ENCODE peak calls at places on chromosomes 16 and 17, in four cellular contexts. U is right cardiac atrium, G is mammary epithelial cell, Y is testis. D is an unnamed sample.
A peak's percentile ranks its signal among the peaks of the same experiment; 100 is the strongest.

GRCh38 chr17:72143245-72143644 is 22.4 kb downstream of the SOX9 start:
- DNase-seq in U (no peak), G (no peak), Y (no peak), D (no peak)

GRCh38 chr17:66580178-66580577 is 254.7 kb upstream of the CACNG5 start:
- DNase-seq in U (peak; percentile 39), G (no peak), Y (peak; percentile 81), D (peak; percentile 38)

GRCh38 chr17:67360880-67361279 is 5.5 kb downstream of the PSMD12 start:
- DNase-seq in U (no peak), G (peak; percentile 63), Y (no peak), D (no peak)

GRCh38 chr17:50268632-50269287 is 5.5 kb upstream of the TMEM92 start:
- DNase-seq in G (no peak), U (no peak), Y (no peak), D (peak; percentile 10)

GRCh38 chr17:75832164-75832651 is 12.0 kb downstream of the UNC13D start:
- DNase-seq in G (peak; percentile 55), Y (peak; percentile 35), U (no peak), D (peak; percentile 38)

GRCh38 chr17:62017496-62017895 is 47.6 kb downstream of the MED13 start:
- DNase-seq in Y (no peak), U (no peak), G (peak; percentile 54), D (no peak)

GRCh38 chr17:60106377-60107059 is 27.8 kb upstream of the HEATR6 start:
- DNase-seq in U (no peak), G (no peak), Y (no peak), D (no peak)

GRCh38 chr17:76370261-76370993 is 14.0 kb upstream of the SPHK1 start:
- DNase-seq in Y (peak; percentile 63), U (peak; percentile 90), G (peak; percentile 95), D (peak; percentile 47)

DNA sequence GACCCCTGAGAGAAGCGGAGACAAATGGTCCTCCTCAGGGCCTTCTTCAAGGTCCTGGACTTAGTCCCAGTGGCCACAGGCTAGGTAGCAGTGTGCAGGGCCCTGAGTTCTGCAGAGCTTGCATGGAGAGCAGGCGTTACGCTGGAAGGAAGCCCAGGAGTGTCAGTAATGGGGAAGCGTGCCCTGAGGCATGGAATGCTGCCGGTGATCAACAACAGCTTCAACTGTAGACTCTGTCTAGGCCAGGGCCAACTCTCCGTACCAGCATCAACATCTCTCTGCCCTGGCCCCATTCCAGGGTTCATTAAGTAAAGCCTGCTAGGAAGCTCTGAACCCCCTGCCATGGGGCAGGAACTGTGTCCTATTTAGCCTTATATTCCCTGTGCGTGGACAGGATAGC is 568 bp upstream of the TNK1 start:
- DNase-seq in Y (peak; percentile 42), U (peak; percentile 63), G (no peak), D (peak; percentile 80)
- H3K4me3 ChIP-seq in Y (peak overlapping the region; percentile 34), U (peak overlapping the region; percentile 45), G (peak overlapping the region; percentile 60), D (peak overlapping the region; percentile 49)

DNA sequence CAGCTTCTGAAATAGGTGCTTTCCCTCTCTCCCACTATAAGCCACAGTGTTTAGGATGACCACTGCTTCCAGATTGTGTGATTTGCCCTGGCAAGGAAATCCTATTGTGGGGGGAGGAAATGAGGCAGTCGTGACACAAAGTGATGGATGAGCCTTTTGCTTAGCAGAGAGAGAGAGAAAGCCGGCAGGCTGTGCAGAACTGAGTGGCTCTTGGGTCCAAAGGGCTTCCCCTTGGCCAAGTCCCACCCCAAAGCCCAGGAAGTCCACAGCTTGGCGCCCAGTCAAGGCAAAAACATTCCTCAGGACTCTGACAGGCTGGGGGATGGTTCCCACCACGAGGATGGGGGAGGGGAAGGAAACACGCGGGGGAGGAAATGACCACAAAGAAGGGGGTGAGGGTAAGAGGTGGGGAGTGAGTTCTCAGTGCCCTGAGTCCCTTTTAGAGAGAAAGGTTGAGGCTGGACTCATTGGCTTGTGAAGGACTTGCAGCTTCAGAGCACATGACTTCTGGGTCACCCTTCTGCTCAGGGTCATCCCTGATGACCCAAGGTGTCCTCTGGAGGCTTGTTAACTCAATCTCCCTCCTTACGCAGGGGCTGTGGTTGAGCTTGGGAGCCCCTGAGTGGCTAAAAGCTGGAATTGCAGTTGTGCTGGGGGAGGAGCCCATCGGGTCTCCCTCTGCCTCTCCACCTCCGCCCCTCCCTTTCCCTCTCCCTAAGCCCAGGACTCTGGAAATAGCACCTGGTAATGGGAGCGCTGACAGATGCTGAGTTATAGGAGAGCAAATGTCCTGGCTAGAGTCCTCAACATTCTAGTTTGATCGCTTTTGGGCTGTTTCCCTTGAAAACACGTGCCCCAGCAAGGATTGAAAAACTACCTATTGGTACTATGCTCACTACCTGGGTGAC is 10.3 kb upstream of the MSL1 start:
- DNase-seq in U (peak; percentile 93), G (peak; percentile 77), Y (peak; percentile 92), D (peak; percentile 86)
- H3K4me1 ChIP-seq in U (peaks cover 22% of the 10 kb centered on the region), G (peaks cover 52% of the 10 kb centered on the region), Y (peaks cover 77% of the 10 kb centered on the region), D (peaks cover 70% of the 10 kb centered on the region)

GRCh38 chr16:66522816-66523590 is 26.9 kb downstream of the TK2 start:
- DNase-seq in Y (peak; percentile 58), U (no peak), G (no peak), D (no peak)
- H3K4me3 ChIP-seq in Y (no peak overlapping the region), U (no peak overlapping the region), G (no peak overlapping the region), D (no peak overlapping the region)

DNA sequence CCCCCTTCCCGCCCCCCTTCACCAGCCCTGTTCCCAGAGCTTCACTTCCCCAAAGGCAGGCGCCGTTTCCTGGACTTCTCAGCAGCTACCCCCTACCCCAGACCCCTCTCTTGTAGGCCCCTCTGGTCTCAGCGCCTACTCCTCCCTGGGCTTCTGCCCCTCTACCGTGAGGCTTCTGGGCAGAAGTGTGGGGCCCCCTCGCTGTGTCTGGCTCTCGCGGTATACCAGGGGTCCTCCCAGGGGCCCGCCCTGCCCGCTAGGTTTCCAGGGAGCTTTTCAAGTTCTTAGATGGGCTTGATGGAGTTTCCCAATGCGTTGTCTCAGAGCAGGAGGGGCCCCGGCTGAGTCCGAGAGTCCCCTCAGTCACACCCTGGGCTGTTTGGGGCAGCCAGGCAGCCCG is 247.1 kb downstream of the SEC14L1 start:
- DNase-seq in Y (no peak), G (no peak), U (no peak), D (no peak)
- H3K4me1 ChIP-seq in Y (peaks cover 92% of the 10 kb centered on the region), G (peaks cover 72% of the 10 kb centered on the region), U (peaks cover 67% of the 10 kb centered on the region), D (peaks cover 97% of the 10 kb centered on the region)

GRCh38 chr16:29901607-29901945 is 1.3 kb downstream of the ASPHD1 start:
- DNase-seq in U (no peak), Y (no peak), G (no peak), D (no peak)
- H3K4me3 ChIP-seq in U (no peak overlapping the region), Y (no peak overlapping the region), G (peak overlapping the region; percentile 70), D (peak overlapping the region; percentile 55)

DNA sequence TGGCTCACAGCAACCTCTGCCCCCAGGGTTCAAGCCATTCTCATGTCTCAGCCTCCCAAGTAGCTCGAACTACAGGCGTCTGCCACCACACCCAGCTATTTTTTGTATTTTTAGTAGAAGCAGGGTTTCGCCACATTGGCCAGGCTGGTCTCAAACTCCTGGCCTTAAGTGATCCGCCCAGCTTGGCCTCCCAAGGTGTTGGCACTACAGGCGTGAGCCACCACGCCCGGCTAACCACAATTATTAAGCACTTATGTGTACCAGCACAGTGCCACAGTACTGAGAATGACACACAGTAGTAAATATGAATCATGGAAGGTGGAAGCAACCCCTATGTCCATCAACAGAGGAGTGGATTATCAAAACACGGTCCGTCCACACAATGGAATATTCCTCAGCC is 49.8 kb downstream of the COTL1 start:
- DNase-seq in U (no peak), Y (no peak), G (no peak), D (peak; percentile 52)
- H3K4me1 ChIP-seq in U (no peaks in the 10 kb centered on the region), Y (no peaks in the 10 kb centered on the region), G (no peaks in the 10 kb centered on the region), D (peaks cover 20% of the 10 kb centered on the region)

DNA sequence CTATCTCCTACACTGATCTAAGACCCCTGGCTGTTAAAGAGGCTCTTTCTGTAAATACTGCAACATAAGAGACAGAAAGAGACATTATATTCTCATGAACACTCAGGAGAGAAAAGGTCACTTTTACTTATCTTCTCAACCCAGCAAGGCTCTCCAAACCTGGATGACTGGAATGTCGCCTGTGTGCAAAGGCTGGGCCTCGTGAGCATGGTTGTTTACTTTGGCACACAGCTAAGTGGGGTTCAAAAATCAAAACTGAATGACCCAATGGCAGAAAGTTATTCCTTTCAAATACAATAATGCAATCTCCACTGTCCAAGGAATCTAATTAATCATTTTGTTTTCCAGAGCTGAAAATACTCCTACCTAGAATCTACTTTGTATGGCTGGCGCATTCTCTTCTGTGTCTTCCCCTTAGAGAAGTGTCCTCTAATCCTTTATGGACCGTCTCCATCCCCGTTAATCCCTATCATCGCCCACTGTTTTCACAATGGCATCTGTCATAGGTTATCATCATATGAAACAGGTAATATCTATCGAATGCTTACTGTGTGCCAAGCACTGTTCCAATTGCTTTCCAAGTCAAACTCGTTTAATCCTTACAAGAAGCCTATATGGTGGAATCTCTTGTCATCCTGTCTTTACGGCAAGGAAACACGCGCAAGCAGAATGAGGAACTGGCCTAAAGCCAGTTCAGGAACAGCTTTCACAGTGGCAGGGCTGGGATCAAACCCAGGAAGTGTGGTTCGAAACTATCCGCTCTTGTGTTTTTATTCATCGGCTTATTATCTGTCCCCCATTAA is 1.3 kb downstream of the SLX4 start:
- DNase-seq in U (no peak), G (no peak), Y (no peak), D (no peak)
- H3K4me3 ChIP-seq in U (no peak overlapping the region), G (peak overlapping the region; percentile 86), Y (peak overlapping the region; percentile 70), D (no peak overlapping the region)

DNA sequence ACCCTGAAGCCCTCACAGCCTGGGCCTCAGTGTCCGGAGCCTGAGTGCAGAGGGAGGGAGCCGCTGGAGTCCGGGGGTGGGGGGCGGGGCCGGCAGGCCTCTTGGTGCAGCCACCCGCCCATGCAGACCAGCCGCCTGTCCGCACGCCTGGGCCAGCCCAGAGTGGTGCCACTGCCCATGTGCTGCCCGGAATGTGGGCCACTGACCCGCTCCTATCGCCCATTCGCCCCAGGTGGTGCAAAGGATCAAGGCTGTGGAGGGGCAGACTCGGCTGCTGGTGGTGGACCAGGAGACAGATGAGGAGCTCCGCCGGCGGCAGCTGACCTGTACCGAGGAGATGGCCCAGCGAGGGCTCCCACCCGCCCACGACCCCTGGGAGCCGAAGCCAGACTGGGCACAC is 2.6 kb downstream of the NHERF2 start:
- DNase-seq in Y (no peak), G (no peak), U (no peak), D (no peak)
- H3K4me1 ChIP-seq in Y (peaks cover 25% of the 10 kb centered on the region), G (peaks cover 26% of the 10 kb centered on the region), U (peaks cover 2% of the 10 kb centered on the region), D (peaks cover 80% of the 10 kb centered on the region)

DNA sequence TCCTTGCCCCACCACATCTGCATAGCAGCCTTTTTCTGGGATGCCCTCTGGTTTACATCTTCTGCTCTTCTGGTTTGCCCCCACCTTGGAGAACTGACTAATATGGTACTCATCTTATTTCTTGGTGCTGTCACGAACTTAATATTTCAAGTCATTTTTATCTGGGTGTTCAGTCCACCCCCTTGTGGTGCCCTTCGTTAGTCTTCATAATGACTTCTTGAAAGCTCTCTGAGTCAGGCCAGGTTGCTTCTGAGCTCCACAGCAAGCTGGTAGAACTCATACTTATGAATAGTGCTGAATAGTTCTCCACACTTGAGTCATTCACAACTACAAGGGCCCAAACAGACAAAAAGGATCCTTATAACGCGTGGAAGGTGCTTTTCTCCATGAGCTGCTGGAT is 35.8 kb upstream of the TEKT3 start:
- DNase-seq in U (no peak), Y (no peak), G (peak; percentile 64), D (no peak)
- H3K4me3 ChIP-seq in U (no peak overlapping the region), Y (no peak overlapping the region), G (no peak overlapping the region), D (no peak overlapping the region)